ENCODE peak calls at places on chromosomes 3 and 15, in five cellular contexts. Q, A, U, X and C are unnamed samples.
A peak's percentile ranks its signal among the peaks of the same experiment; 100 is the strongest.

GRCh38 chr3:46464326-46465195 is at the start of gene LTF:
- DNase-seq in A (no peak), Q (no peak), X (no peak), U (no peak), C (no peak)

GRCh38 chr3:57715672-57716071 is 22.8 kb upstream of the DENND6A start:
- DNase-seq in U (no peak), X (no peak), Q (no peak), A (no peak), C (no peak)

GRCh38 chr3:162348912-162349311 is 852.3 kb downstream of the OTOL1 start:
- DNase-seq in Q (no peak), A (no peak), X (no peak), U (no peak), C (no peak)

GRCh38 chr15:39198044-39198625 is 382.7 kb upstream of the THBS1 start:
- DNase-seq in X (no peak), U (no peak), Q (no peak), A (no peak), C (no peak)

GRCh38 chr3:106183762-106184391 is 315.1 kb upstream of the CBLB start:
- DNase-seq in Q (no peak), A (no peak), U (no peak), X (no peak), C (no peak)

GRCh38 chr3:59783468-59783988 is 733.7 kb upstream of the CFAP20DC start:
- DNase-seq in Q (no peak), X (no peak), A (no peak), U (no peak), C (no peak)

GRCh38 chr3:50714953-50715352 is 40.2 kb downstream of the DOCK3 start:
- DNase-seq in Q (no peak), A (no peak), U (no peak), X (no peak), C (no peak)

GRCh38 chr3:141412936-141413354 is 44.6 kb downstream of the ZBTB38 start:
- DNase-seq in A (no peak), X (no peak), Q (no peak), U (peak; percentile 68), C (no peak)

GRCh38 chr15:25679492-25679891 is 183.6 kb downstream of the ATP10A start:
- DNase-seq in X (no peak), Q (no peak), U (no peak), A (no peak), C (no peak)